ENCODE peak calls at places on chromosome 20, in four cellular contexts. One of them, this sample, is unnamed.

GRCh38 chr20:18496042-18496441 is 983 bp downstream of the RBBP9 start:
- DNase-seq in HepG2: no peak
- DNase-seq in GM12878: no peak
- DNase-seq in HCT116: no peak
- DNase-seq in this sample: no peak

GRCh38 chr20:6863798-6864201 is 96.3 kb downstream of the BMP2 start:
- DNase-seq in HepG2: no peak
- DNase-seq in GM12878: no peak
- DNase-seq in HCT116: no peak
- DNase-seq in this sample: no peak

GRCh38 chr20:62028384-62028783 is 37.3 kb downstream of the TAF4 start:
- DNase-seq in HepG2: no peak
- DNase-seq in GM12878: no peak
- DNase-seq in HCT116: no peak
- DNase-seq in this sample: no peak

GRCh38 chr20:17556842-17557674 is 12.8 kb upstream of the DSTN start:
- DNase-seq in HepG2: no peak
- DNase-seq in GM12878: no peak
- DNase-seq in HCT116: no peak
- DNase-seq in this sample: no peak

GRCh38 chr20:12967932-12968331 is 40.8 kb upstream of the SPTLC3 start:
- DNase-seq in HepG2: no peak
- DNase-seq in GM12878: no peak
- DNase-seq in HCT116: no peak
- DNase-seq in this sample: no peak

GRCh38 chr20:8161262-8162071 is 29.4 kb downstream of the PLCB1 start:
- DNase-seq in HepG2: no peak
- DNase-seq in GM12878: no peak
- DNase-seq in HCT116: no peak
- DNase-seq in this sample: no peak

GRCh38 chr20:62555642-62556420 is 80.0 kb upstream of the GATA5 start:
- DNase-seq in HepG2: peak; percentile 52
- DNase-seq in GM12878: no peak
- DNase-seq in HCT116: no peak
- DNase-seq in this sample: no peak

GRCh38 chr20:1336699-1337387 is 7.9 kb upstream of the SDCBP2 start:
- DNase-seq in HepG2: no peak
- DNase-seq in GM12878: no peak
- DNase-seq in HCT116: no peak
- DNase-seq in this sample: no peak

GRCh38 chr20:37347891-37348642 is 2.1 kb downstream of the SRC start:
- DNase-seq in HepG2: no peak
- DNase-seq in GM12878: no peak
- DNase-seq in HCT116: no peak
- DNase-seq in this sample: no peak

GRCh38 chr20:8074931-8075330 is 55.4 kb upstream of the TMX4 start:
- DNase-seq in HepG2: no peak
- DNase-seq in GM12878: no peak
- DNase-seq in HCT116: no peak
- DNase-seq in this sample: no peak

GRCh38 chr20:14992071-14992654 is 654.8 kb upstream of the FLRT3 start:
- DNase-seq in HepG2: peak; percentile 80
- DNase-seq in GM12878: no peak
- DNase-seq in HCT116: no peak
- DNase-seq in this sample: no peak

GRCh38 chr20:19205999-19206398 is 6.4 kb upstream of the SLC24A3 start:
- DNase-seq in HepG2: peak; percentile 50
- DNase-seq in GM12878: peak; percentile 8
- DNase-seq in HCT116: peak; percentile 22
- DNase-seq in this sample: peak; percentile 56

GRCh38 chr20:37081717-37082289 is 14.0 kb downstream of the RBL1 start:
- DNase-seq in HepG2: no peak
- DNase-seq in GM12878: no peak
- DNase-seq in HCT116: no peak
- DNase-seq in this sample: no peak

GRCh38 chr20:44495257-44495656 is 19.6 kb downstream of the TTPAL start:
- DNase-seq in HepG2: peak; percentile 37
- DNase-seq in GM12878: no peak
- DNase-seq in HCT116: no peak
- DNase-seq in this sample: no peak

GRCh38 chr20:5041433-5041832 is 40.1 kb upstream of the SLC23A2 start:
- DNase-seq in HepG2: no peak
- DNase-seq in GM12878: no peak
- DNase-seq in HCT116: no peak
- DNase-seq in this sample: no peak

GRCh38 chr20:46350986-46351267 is 42.6 kb upstream of the CDH22 start:
- DNase-seq in HepG2: no peak
- DNase-seq in GM12878: no peak
- DNase-seq in HCT116: no peak
- DNase-seq in this sample: no peak

GRCh38 chr20:18020931-18021330 is 36.8 kb downstream of the OVOL2 start:
- DNase-seq in HepG2: no peak
- DNase-seq in GM12878: no peak
- DNase-seq in HCT116: no peak
- DNase-seq in this sample: no peak

GRCh38 chr20:51386586-51386985 is 155.9 kb downstream of the NFATC2 start:
- DNase-seq in HepG2: no peak
- DNase-seq in GM12878: no peak
- DNase-seq in HCT116: no peak
- DNase-seq in this sample: no peak

GRCh38 chr20:63890616-63891015 is 4.3 kb upstream of the DNAJC5 start:
- DNase-seq in HepG2: no peak
- DNase-seq in GM12878: no peak
- DNase-seq in HCT116: no peak
- DNase-seq in this sample: no peak

GRCh38 chr20:23668477-23668951 is 20.3 kb downstream of the CST4 start:
- DNase-seq in HepG2: peak; percentile 84
- DNase-seq in GM12878: no peak
- DNase-seq in HCT116: peak; percentile 54
- DNase-seq in this sample: peak; percentile 58

GRCh38 chr20:50580842-50581544 is 70.8 kb downstream of the PTPN1 start:
- DNase-seq in HepG2: no peak
- DNase-seq in GM12878: no peak
- DNase-seq in HCT116: no peak
- DNase-seq in this sample: no peak

GRCh38 chr20:3687655-3688054 is 5.8 kb upstream of the ADAM33 start:
- DNase-seq in HepG2: peak; percentile 44
- DNase-seq in GM12878: no peak
- DNase-seq in HCT116: peak; percentile 39
- DNase-seq in this sample: peak; percentile 38

GRCh38 chr20:15930324-15931305 is 642.6 kb downstream of the KIF16B start:
- DNase-seq in HepG2: peak; percentile 28
- DNase-seq in GM12878: no peak
- DNase-seq in HCT116: no peak
- DNase-seq in this sample: no peak

GRCh38 chr20:20364016-20364746 is 3.7 kb upstream of the INSM1 start:
- DNase-seq in HepG2: no peak
- DNase-seq in GM12878: no peak
- DNase-seq in HCT116: no peak
- DNase-seq in this sample: no peak
- TF ChIP-seq EZH2 in HepG2: peak; percentile 97
- TF ChIP-seq EZH2 in GM12878: no peak
- TF ChIP-seq EZH2 in HCT116: no peak
- TF ChIP-seq EZH2 in this sample: no peak

GRCh38 chr20:38658879-38659612 is 57.4 kb downstream of the ARHGAP40 start:
- DNase-seq in HepG2: peak; percentile 60
- DNase-seq in GM12878: no peak
- DNase-seq in HCT116: peak; percentile 43
- DNase-seq in this sample: peak; percentile 66
- TF ChIP-seq ZNF274 in HepG2: no peak
- TF ChIP-seq ZNF274 in GM12878: no peak
- TF ChIP-seq ZNF274 in HCT116: no peak
- TF ChIP-seq ZNF274 in this sample: no peak

DNA sequence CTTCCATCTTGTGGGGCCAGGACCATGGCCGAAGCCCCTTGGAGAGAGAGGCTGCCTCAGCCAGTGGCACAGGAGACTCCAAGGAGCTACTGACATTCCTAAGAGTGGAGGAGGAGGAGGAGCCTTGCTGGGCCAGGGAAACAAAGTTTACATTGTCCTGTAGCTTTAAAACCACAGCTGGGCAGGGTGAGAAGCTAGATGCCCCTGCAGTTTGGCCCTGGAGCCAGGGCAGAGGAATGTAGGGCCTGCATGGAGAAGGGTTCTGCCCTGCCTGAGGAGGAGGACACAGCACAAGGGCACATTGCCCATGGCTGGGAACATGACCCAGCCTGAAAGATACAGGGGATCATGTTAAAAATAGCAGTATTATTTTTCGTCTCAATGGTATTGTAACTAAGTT is 37.4 kb downstream of the PLCG1 start:
- DNase-seq in HepG2: no peak
- DNase-seq in GM12878: no peak
- DNase-seq in HCT116: no peak
- DNase-seq in this sample: no peak
- TF ChIP-seq MAX in HepG2: no peak
- TF ChIP-seq MAX in GM12878: no peak
- TF ChIP-seq MAX in HCT116: no peak
- TF ChIP-seq MAX in this sample: no peak

GRCh38 chr20:57264908-57265648 is 1.4 kb downstream of the BMP7 start:
- DNase-seq in HepG2: no peak
- DNase-seq in GM12878: no peak
- DNase-seq in HCT116: no peak
- DNase-seq in this sample: no peak
- TF ChIP-seq EZH2 in HepG2: peak; percentile 56
- TF ChIP-seq EZH2 in GM12878: no peak
- TF ChIP-seq EZH2 in HCT116: no peak
- TF ChIP-seq EZH2 in this sample: no peak

GRCh38 chr20:56817780-56818675 is 188.9 kb downstream of the TFAP2C start:
- DNase-seq in HepG2: no peak
- DNase-seq in GM12878: no peak
- DNase-seq in HCT116: peak; percentile 12
- DNase-seq in this sample: no peak
- TF ChIP-seq ZNF274 in HepG2: no peak
- TF ChIP-seq ZNF274 in GM12878: no peak
- TF ChIP-seq ZNF274 in HCT116: no peak
- TF ChIP-seq ZNF274 in this sample: no peak

DNA sequence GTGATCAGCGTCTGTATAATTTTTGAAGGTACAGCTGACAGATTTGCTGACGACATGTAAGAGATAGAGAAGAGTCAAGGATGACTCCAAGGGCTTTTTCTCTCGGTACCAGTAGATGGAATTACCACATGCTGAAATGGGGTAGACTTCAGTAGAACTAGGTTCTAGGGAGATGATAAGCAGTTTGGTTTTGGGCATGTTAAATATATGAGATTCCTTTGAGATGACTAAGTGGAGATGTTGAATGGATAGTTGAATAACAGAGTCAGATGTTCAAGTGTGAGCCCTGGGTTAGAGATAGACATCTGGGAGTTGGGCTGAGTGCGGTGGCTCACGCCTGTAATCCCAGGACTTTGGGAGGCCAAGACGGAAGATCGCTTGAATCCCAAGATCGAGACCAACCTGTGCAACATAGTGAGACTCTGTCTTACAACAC is 50.0 kb downstream of the PHF20 start:
- DNase-seq in HepG2: peak; percentile 23
- DNase-seq in GM12878: no peak
- DNase-seq in HCT116: no peak
- DNase-seq in this sample: no peak
- TF ChIP-seq MAX in HepG2: no peak
- TF ChIP-seq MAX in GM12878: no peak
- TF ChIP-seq MAX in HCT116: no peak
- TF ChIP-seq MAX in this sample: no peak

GRCh38 chr20:24782221-24782620 is 166.8 kb upstream of the CST7 start:
- DNase-seq in HepG2: no peak
- DNase-seq in GM12878: no peak
- DNase-seq in HCT116: no peak
- DNase-seq in this sample: no peak
- TF ChIP-seq EZH2 in HepG2: no peak
- TF ChIP-seq EZH2 in GM12878: no peak
- TF ChIP-seq EZH2 in HCT116: no peak
- TF ChIP-seq EZH2 in this sample: no peak

GRCh38 chr20:48217191-48217590 is 431.9 kb upstream of the SULF2 start:
- DNase-seq in HepG2: no peak
- DNase-seq in GM12878: no peak
- DNase-seq in HCT116: no peak
- DNase-seq in this sample: no peak
- TF ChIP-seq ZNF274 in HepG2: no peak
- TF ChIP-seq ZNF274 in GM12878: no peak
- TF ChIP-seq ZNF274 in HCT116: no peak
- TF ChIP-seq ZNF274 in this sample: no peak

GRCh38 chr20:24952376-24953203 is 3.5 kb downstream of the CST7 start:
- DNase-seq in HepG2: no peak
- DNase-seq in GM12878: no peak
- DNase-seq in HCT116: no peak
- DNase-seq in this sample: no peak

GRCh38 chr20:24950128-24950835 is 1.2 kb downstream of the CST7 start:
- DNase-seq in HepG2: no peak
- DNase-seq in GM12878: no peak
- DNase-seq in HCT116: no peak
- DNase-seq in this sample: no peak

GRCh38 chr20:24951536-24952047 is 2.5 kb downstream of the CST7 start:
- DNase-seq in HepG2: no peak
- DNase-seq in GM12878: no peak
- DNase-seq in HCT116: no peak
- DNase-seq in this sample: no peak

GRCh38 chr20:24949756-24950127 is 673 bp downstream of the CST7 start:
- DNase-seq in HepG2: no peak
- DNase-seq in GM12878: no peak
- DNase-seq in HCT116: no peak
- DNase-seq in this sample: no peak

GRCh38 chr20:24950836-24951525 is 1.9 kb downstream of the CST7 start:
- DNase-seq in HepG2: no peak
- DNase-seq in GM12878: no peak
- DNase-seq in HCT116: no peak
- DNase-seq in this sample: no peak
- TF ChIP-seq MAX in HepG2: no peak
- TF ChIP-seq MAX in GM12878: no peak
- TF ChIP-seq MAX in HCT116: no peak
- TF ChIP-seq MAX in this sample: no peak